ENCODE peak calls at places on chromosomes 6 and 20, in six cellular contexts. B, T, Y, U, H and I are unnamed samples.

GRCh38 chr6:122580731-122581130 is 29.5 kb upstream of the PKIB start:
- DNase-seq in B (peak; percentile 15), T (no peak), Y (no peak), U (no peak), H (no peak), I (no peak)

GRCh38 chr20:48444249-48444648 is 383.6 kb downstream of the PREX1 start:
- DNase-seq in B (no peak), T (no peak), Y (no peak), U (no peak), H (no peak), I (no peak)

GRCh38 chr20:22583773-22584629 is at the start of gene FOXA2:
- DNase-seq in B (no peak), T (no peak), Y (no peak), U (no peak), H (peak; percentile 92), I (no peak)

GRCh38 chr6:31246051-31246495 is 25.8 kb downstream of the HLA-C start:
- DNase-seq in B (peak; percentile 59), T (peak; percentile 84), Y (no peak), U (no peak), H (peak; percentile 26), I (peak; percentile 85)

GRCh38 chr20:50283922-50284810 is 93.5 kb downstream of the CEBPB start:
- DNase-seq in B (peak; percentile 74), T (peak; percentile 66), Y (no peak), U (no peak), H (peak; percentile 73), I (peak; percentile 48)

GRCh38 chr6:119034827-119035458 is 43.5 kb downstream of the FAM184A start:
- DNase-seq in B (no peak), T (no peak), Y (no peak), U (no peak), H (no peak), I (no peak)

GRCh38 chr20:53297154-53297529 is 296.5 kb downstream of the ZNF217 start:
- DNase-seq in B (no peak), T (no peak), Y (no peak), U (no peak), H (no peak), I (no peak)

GRCh38 chr20:46212876-46213275 is 94.8 kb downstream of the CD40 start:
- DNase-seq in B (no peak), T (no peak), Y (no peak), U (no peak), H (no peak), I (no peak)

GRCh38 chr6:158026054-158026900 is 44.6 kb downstream of the SYNJ2 start:
- DNase-seq in B (no peak), T (peak; percentile 99), Y (peak; percentile 77), U (peak; percentile 96), H (peak; percentile 75), I (peak; percentile 94)

GRCh38 chr6:46964716-46965519 is 43.2 kb upstream of the ADGRF5 start:
- DNase-seq in B (no peak), T (no peak), Y (no peak), U (no peak), H (no peak), I (no peak)

GRCh38 chr20:58112017-58112781 is 116.3 kb downstream of the ANKRD60 start:
- DNase-seq in B (no peak), T (peak; percentile 36), Y (no peak), U (no peak), H (no peak), I (peak; percentile 61)

GRCh38 chr6:143536866-143537691 is 25.6 kb upstream of the FUCA2 start:
- DNase-seq in B (peak; percentile 41), T (peak; percentile 63), Y (peak; percentile 44), U (peak; percentile 40), H (peak; percentile 53), I (peak; percentile 87)

GRCh38 chr6:98971303-98971702 is 23.6 kb upstream of the FBXL4 start:
- DNase-seq in B (no peak), T (no peak), Y (no peak), U (no peak), H (no peak), I (no peak)

GRCh38 chr6:104705095-104705707 is 154.5 kb downstream of the HACE1 start:
- DNase-seq in B (no peak), T (peak; percentile 64), Y (no peak), U (no peak), H (no peak), I (peak; percentile 44)

GRCh38 chr20:62837790-62838458 is 21.1 kb downstream of the COL9A3 start:
- DNase-seq in B (no peak), T (no peak), Y (no peak), U (no peak), H (peak; percentile 57), I (peak; percentile 58)

GRCh38 chr6:84043555-84043954 is 10.0 kb downstream of the MRAP2 start:
- DNase-seq in B (no peak), T (no peak), Y (no peak), U (no peak), H (no peak), I (no peak)

GRCh38 chr20:373171-373890 is 7.2 kb upstream of the TRIB3 start:
- DNase-seq in B (peak; percentile 73), T (peak; percentile 92), Y (no peak), U (no peak), H (no peak), I (peak; percentile 88)

GRCh38 chr6:53673138-53673801 is 7.7 kb upstream of the KLHL31 start:
- DNase-seq in B (peak; percentile 69), T (peak; percentile 83), Y (no peak), U (no peak), H (peak; percentile 28), I (peak; percentile 80)

GRCh38 chr6:18053555-18054445 is 66.4 kb upstream of the KIF13A start:
- DNase-seq in B (no peak), T (peak; percentile 6), Y (no peak), U (no peak), H (no peak), I (peak; percentile 54)

GRCh38 chr20:6468751-6469150 is 298.7 kb upstream of the BMP2 start:
- DNase-seq in B (no peak), T (peak; percentile 8), Y (no peak), U (no peak), H (no peak), I (no peak)

GRCh38 chr20:33909331-33909921 is 84.3 kb upstream of the RALY start:
- DNase-seq in B (peak; percentile 12), T (peak; percentile 96), Y (no peak), U (no peak), H (no peak), I (peak; percentile 75)

GRCh38 chr6:39347906-39348585 is 25.5 kb upstream of the KCNK16 start:
- DNase-seq in B (peak; percentile 24), T (peak; percentile 51), Y (peak; percentile 35), U (peak; percentile 68), H (peak; percentile 80), I (peak; percentile 83)

GRCh38 chr20:60899320-60899719 is 352.7 kb upstream of the CDH4 start:
- DNase-seq in B (no peak), T (no peak), Y (no peak), U (no peak), H (no peak), I (no peak)

GRCh38 chr6:167932468-167933276 is 64.8 kb upstream of the KIF25 start:
- DNase-seq in B (no peak), T (no peak), Y (no peak), U (no peak), H (peak; percentile 54), I (no peak)

DNA sequence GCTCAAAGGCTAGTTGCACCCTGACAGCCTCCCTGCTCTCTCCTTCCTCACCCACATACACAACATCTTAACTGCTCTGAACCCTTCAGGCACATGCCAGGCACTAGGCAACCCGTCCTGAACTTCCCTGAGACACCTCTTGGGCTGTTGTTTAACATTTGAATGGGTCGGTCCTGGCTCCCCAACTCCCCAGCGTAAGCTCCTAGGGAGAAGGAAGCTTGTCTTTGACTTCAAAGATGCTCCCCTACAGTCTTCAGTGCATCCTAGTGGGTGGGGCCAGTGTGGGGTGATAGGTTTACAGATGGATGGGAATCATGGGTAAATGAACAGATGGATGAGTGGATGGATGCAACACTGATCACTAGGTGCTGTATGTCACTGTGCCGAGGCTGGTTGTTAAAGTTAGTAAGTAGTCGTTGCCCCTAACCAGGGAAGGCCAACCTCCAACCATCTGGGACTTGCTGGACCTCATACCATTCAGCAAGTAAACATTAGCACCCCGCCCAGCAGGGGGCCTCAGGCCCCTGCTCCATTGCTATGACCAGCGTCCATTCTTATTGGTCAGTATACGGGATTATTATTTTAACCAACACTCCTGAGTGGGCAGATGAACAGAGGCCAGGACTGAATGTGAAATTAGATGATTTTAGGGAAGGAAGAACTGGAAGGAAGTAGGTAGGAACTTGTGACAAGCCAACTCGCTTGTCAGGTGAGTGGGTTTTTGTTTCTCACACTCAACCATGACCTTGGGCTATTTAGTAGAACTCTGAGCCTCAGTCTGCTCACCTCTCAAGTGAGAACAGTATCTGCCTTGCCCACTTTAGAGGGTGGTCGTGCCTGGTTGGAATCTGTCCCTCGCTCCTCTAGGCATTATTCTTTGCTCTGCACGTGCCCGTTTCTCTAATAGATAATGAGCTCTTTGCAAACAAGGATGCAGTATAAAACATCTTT is 82.9 kb upstream of the FOXP4 start:
- DNase-seq in B (peak; percentile 27), T (peak; percentile 77), Y (no peak), U (peak; percentile 75), H (peak; percentile 79), I (peak; percentile 64)
- TF ChIP-seq CTCF in B (peak; percentile 17), T (peak; percentile 92), Y (peak; percentile 25), U (peak; percentile 74), H (peak; percentile 17), I (peak; percentile 76)

GRCh38 chr6:45946352-45946751 is 69.3 kb downstream of the CLIC5 start:
- DNase-seq in B (no peak), T (peak; percentile 72), Y (no peak), U (peak; percentile 41), H (no peak), I (peak; percentile 88)
- TF ChIP-seq CTCF in B (peak; percentile 37), T (peak; percentile 54), Y (no peak), U (peak; percentile 25), H (no peak), I (peak; percentile 83)

DNA sequence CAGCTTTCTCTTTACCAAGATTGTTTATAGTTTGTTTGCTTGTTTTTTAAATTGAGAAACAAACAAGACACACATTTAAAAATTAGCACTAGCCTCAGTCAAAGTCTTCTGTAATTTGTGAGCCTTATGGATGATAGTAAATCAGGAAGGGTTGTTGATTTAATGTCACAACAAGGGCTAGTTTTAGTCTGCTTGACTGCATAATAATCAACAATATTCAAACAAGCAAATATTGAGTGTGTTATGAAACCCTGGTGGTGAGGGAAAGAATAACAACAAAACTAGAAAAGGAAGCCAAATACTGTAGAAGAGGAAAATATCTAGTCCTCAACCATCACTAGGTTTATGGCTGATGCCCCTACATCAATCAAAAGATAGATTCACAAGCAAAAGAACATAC is 228.6 kb downstream of the TBC1D7 start:
- DNase-seq in B (no peak), T (no peak), Y (no peak), U (no peak), H (no peak), I (no peak)
- TF ChIP-seq CTCF in B (peak; percentile 22), T (no peak), Y (peak; percentile 19), U (no peak), H (no peak), I (peak; percentile 3)

GRCh38 chr6:56957856-56958255 is 2.9 kb downstream of the BEND6 start:
- DNase-seq in B (no peak), T (no peak), Y (no peak), U (no peak), H (no peak), I (no peak)

GRCh38 chr6:56956481-56956880 is 1.6 kb downstream of the BEND6 start:
- DNase-seq in B (no peak), T (no peak), Y (no peak), U (no peak), H (no peak), I (no peak)

GRCh38 chr6:56953597-56954388 is 1.1 kb upstream of the BEND6 start:
- DNase-seq in B (no peak), T (no peak), Y (no peak), U (no peak), H (no peak), I (no peak)

GRCh38 chr6:56954389-56955170 is at the start of gene BEND6:
- DNase-seq in B (no peak), T (peak; percentile 87), Y (no peak), U (peak; percentile 66), H (peak; percentile 16), I (peak; percentile 86)

GRCh38 chr6:56955171-56956155 is 556 bp downstream of the BEND6 start:
- DNase-seq in B (peak; percentile 87), T (peak; percentile 91), Y (no peak), U (peak; percentile 79), H (peak; percentile 75), I (peak; percentile 98)
- TF ChIP-seq CTCF in B (peak; percentile 90), T (peak; percentile 94), Y (no peak), U (peak; percentile 52), H (no peak), I (peak; percentile 81)